ENCODE peak calls at places on chromosome 20, in six cellular contexts. P is endodermal cell, H is choroid plexus epithelial cell, C is breast epithelium, J is GM10248, U is glutamatergic neuron. E is an unnamed sample.

GRCh38 chr20:46089076-46089337 is 755 bp downstream of the NCOA5 start:
- DNase-seq in P (no peak), H (no peak), C (peak), J (no peak), U (no peak), E (peak)

GRCh38 chr20:63945921-63946920 is 10.0 kb downstream of the UCKL1 start:
- DNase-seq in P (no peak), H (no peak), C (no peak), J (no peak), U (no peak), E (no peak)

GRCh38 chr20:34022154-34022842 is 28.6 kb downstream of the RALY start:
- DNase-seq in P (no peak), H (peak), C (no peak), J (peak), U (no peak), E (no peak)

GRCh38 chr20:32218156-32218900 is 10.6 kb downstream of the POFUT1 start:
- DNase-seq in P (no peak), H (no peak), C (no peak), J (no peak), U (no peak), E (no peak)

GRCh38 chr20:59728722-59729430 is 124.5 kb downstream of the PHACTR3 start:
- DNase-seq in P (no peak), H (no peak), C (no peak), J (no peak), U (no peak), E (no peak)

GRCh38 chr20:39631557-39631956 is 669.4 kb downstream of the DHX35 start:
- DNase-seq in P (no peak), H (peak), C (no peak), J (no peak), U (no peak), E (no peak)

GRCh38 chr20:49769125-49769581 is 43.5 kb upstream of the SLC9A8 start:
- DNase-seq in P (no peak), H (no peak), C (no peak), J (no peak), U (no peak), E (no peak)

GRCh38 chr20:42197599-42197998 is 579.4 kb upstream of the CHD6 start:
- DNase-seq in P (no peak), H (no peak), C (no peak), J (no peak), U (no peak), E (no peak)

GRCh38 chr20:46348972-46349741 is 40.9 kb upstream of the CDH22 start:
- DNase-seq in P (peak), H (peak), C (no peak), J (peak), U (peak), E (no peak)

GRCh38 chr20:2144850-2145249 is 43.2 kb downstream of the STK35 start:
- DNase-seq in P (peak), H (no peak), C (no peak), J (no peak), U (peak), E (no peak)

GRCh38 chr20:42483694-42484303 is 705.9 kb downstream of the PTPRT start:
- DNase-seq in P (peak), H (no peak), C (no peak), J (no peak), U (peak), E (no peak)

GRCh38 chr20:23659989-23660837 is 22.5 kb upstream of the CST3 start:
- DNase-seq in P (peak), H (peak), C (no peak), J (no peak), U (no peak), E (no peak)

GRCh38 chr20:36377348-36378326 is 71.5 kb downstream of the DLGAP4 start:
- DNase-seq in P (no peak), H (no peak), C (no peak), J (no peak), U (no peak), E (no peak)

GRCh38 chr20:6164421-6165341 is 41.9 kb upstream of the FERMT1 start:
- DNase-seq in P (no peak), H (peak), C (no peak), J (no peak), U (no peak), E (no peak)

GRCh38 chr20:6173481-6173880 is 50.7 kb upstream of the FERMT1 start:
- DNase-seq in P (no peak), H (no peak), C (no peak), J (no peak), U (no peak), E (no peak)

GRCh38 chr20:6169251-6169650 is 46.4 kb upstream of the FERMT1 start:
- DNase-seq in P (no peak), H (peak), C (no peak), J (no peak), U (no peak), E (no peak)
- TF ChIP-seq CTCF in P (peak), H (peak), C (no peak), J (no peak), U (no peak), E (no peak)

GRCh38 chr20:62002882-62003480 is 62.7 kb downstream of the TAF4 start:
- DNase-seq in P (no peak), H (peak), C (no peak), J (no peak), U (no peak), E (no peak)
- TF ChIP-seq CTCF in P (no peak), H (no peak), C (no peak), J (no peak), U (no peak), E (no peak)

DNA sequence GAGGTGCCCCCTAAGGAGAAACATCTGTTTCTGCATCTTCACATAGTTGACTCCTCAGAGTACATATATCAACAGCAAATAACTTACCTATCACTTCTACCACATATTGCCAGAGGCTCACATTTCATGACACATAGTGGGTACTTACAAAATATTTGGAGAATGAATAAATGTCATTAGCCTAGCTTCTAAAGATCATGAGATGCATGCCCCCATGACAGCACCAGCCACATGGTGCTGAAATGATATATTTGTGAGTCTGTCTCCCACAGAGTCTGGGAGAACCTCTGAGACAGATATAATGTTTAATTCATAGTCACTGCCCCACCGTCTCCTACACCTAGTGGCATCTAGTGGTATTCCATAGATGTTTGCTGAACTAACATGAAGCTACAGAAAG is 555.6 kb downstream of the KIF16B start:
- DNase-seq in P (no peak), H (no peak), C (no peak), J (no peak), U (no peak), E (no peak)
- TF ChIP-seq CTCF in P (peak), H (no peak), C (no peak), J (no peak), U (peak), E (no peak)

DNA sequence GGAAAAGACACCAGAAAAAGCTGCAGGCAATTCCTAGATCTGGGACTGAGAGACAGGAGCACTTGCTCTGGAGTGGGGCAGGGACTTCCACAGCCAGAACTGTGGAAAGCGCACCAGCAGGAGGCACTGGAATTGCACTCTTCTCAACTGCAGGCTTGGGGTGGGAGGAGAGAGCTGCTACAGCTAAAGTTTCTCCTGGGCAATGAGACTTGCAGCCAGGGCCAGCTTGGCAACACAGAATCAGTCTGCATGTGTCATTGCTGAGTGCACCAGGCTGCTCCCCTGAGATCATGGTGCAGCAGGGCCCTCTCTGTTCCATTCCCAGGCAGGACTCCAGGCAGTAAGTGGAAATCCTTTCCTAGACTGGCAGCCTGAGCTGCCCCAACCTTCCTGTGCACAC is 145.8 kb downstream of the INSM1 start:
- DNase-seq in P (no peak), H (no peak), C (no peak), J (no peak), U (no peak), E (no peak)
- TF ChIP-seq CTCF in P (no peak), H (no peak), C (no peak), J (no peak), U (no peak), E (no peak)

GRCh38 chr20:44642203-44643153 is 9.0 kb downstream of the ADA start:
- DNase-seq in P (peak), H (peak), C (peak), J (peak), U (no peak), E (no peak)
- TF ChIP-seq CTCF in P (peak), H (no peak), C (no peak), J (no peak), U (no peak), E (no peak)

GRCh38 chr20:9903048-9903651 is 64.3 kb upstream of the PAK5 start:
- DNase-seq in P (peak), H (peak), C (no peak), J (no peak), U (peak), E (no peak)
- TF ChIP-seq CTCF in P (peak), H (peak), C (no peak), J (peak), U (peak), E (peak)

GRCh38 chr20:18717062-18717461 is 96.5 kb upstream of the SCP2D1 start:
- DNase-seq in P (no peak), H (no peak), C (no peak), J (no peak), U (no peak), E (no peak)

GRCh38 chr20:18715564-18715963 is 98.0 kb upstream of the SCP2D1 start:
- DNase-seq in P (no peak), H (no peak), C (no peak), J (no peak), U (no peak), E (no peak)

GRCh38 chr20:18719426-18719825 is 94.2 kb upstream of the SCP2D1 start:
- DNase-seq in P (no peak), H (peak), C (no peak), J (no peak), U (peak), E (no peak)

GRCh38 chr20:18721716-18722115 is 91.9 kb upstream of the SCP2D1 start:
- DNase-seq in P (no peak), H (no peak), C (no peak), J (no peak), U (no peak), E (no peak)

GRCh38 chr20:18718129-18718528 is 95.5 kb upstream of the SCP2D1 start:
- DNase-seq in P (no peak), H (no peak), C (no peak), J (no peak), U (no peak), E (no peak)
- TF ChIP-seq CTCF in P (peak), H (no peak), C (no peak), J (peak), U (no peak), E (no peak)

E was measured in mesothelial cell of epicardium.